ENCODE peak calls at places on chromosomes 2 and 18, in six cellular contexts. X, J, Q, Z, V and G are unnamed samples.

GRCh38 chr2:33240178-33240577 is 236.3 kb upstream of the RASGRP3 start:
- DNase-seq in Q (no peak), X (no peak), V (no peak), Z (peak; percentile 75), J (no peak), G (no peak)

GRCh38 chr18:415047-415446 is 85.5 kb downstream of the COLEC12 start:
- DNase-seq in V (no peak), X (no peak), Q (no peak), Z (no peak), J (no peak), G (no peak)

GRCh38 chr18:59814872-59815271 is 84.9 kb upstream of the PMAIP1 start:
- DNase-seq in V (no peak), Z (no peak), Q (no peak), J (no peak), X (peak; percentile 67), G (no peak)

GRCh38 chr2:10382313-10383061 is 65.6 kb downstream of the ODC1 start:
- DNase-seq in J (no peak), Z (peak; percentile 64), V (no peak), Q (no peak), X (no peak), G (no peak)

GRCh38 chr2:217849154-217849553 is 153.6 kb downstream of the TNS1 start:
- DNase-seq in V (no peak), Q (no peak), Z (no peak), X (no peak), J (no peak), G (no peak)

GRCh38 chr2:96554293-96555145 is 18.0 kb downstream of the ARID5A start:
- DNase-seq in Q (no peak), Z (peak; percentile 64), V (peak; percentile 88), X (no peak), J (peak; percentile 71), G (peak; percentile 76)

GRCh38 chr2:35365859-35366258 is 989.7 kb upstream of the CRIM1 start:
- DNase-seq in Z (no peak), V (no peak), Q (no peak), J (no peak), X (no peak), G (no peak)

GRCh38 chr2:237625777-237626176 is 1.6 kb upstream of the LRRFIP1 start:
- DNase-seq in Q (no peak), J (no peak), V (no peak), Z (no peak), X (no peak), G (no peak)

GRCh38 chr2:101188683-101189405 is 37.7 kb upstream of the TBC1D8 start:
- DNase-seq in Z (peak; percentile 65), X (peak; percentile 56), Q (peak; percentile 45), V (no peak), J (no peak), G (no peak)

GRCh38 chr2:224466315-224466714 is 64.4 kb upstream of the FAM124B start:
- DNase-seq in X (no peak), Q (no peak), J (no peak), Z (peak; percentile 12), V (no peak), G (no peak)

GRCh38 chr18:61851940-61852451 is 40.8 kb downstream of the RNF152 start:
- DNase-seq in Q (no peak), J (no peak), Z (no peak), V (no peak), X (peak; percentile 58), G (no peak)

GRCh38 chr2:229133155-229133772 is 137.8 kb downstream of the PID1 start:
- DNase-seq in J (no peak), Z (peak; percentile 68), Q (peak; percentile 29), X (no peak), V (no peak), G (no peak)

GRCh38 chr2:18959952-18960717 is 370.8 kb upstream of the NT5C1B start:
- DNase-seq in Z (no peak), J (no peak), X (no peak), V (no peak), Q (no peak), G (no peak)

GRCh38 chr2:112795720-112796119 is 11.4 kb upstream of the IL1A start:
- DNase-seq in V (no peak), Q (no peak), J (no peak), X (no peak), Z (peak; percentile 80), G (no peak)

GRCh38 chr18:54251606-54252400 is 17.5 kb upstream of the POLI start:
- DNase-seq in J (no peak), V (no peak), Z (no peak), Q (no peak), X (no peak), G (no peak)

GRCh38 chr18:47710451-47710850 is 220.0 kb downstream of the SMAD2 start:
- DNase-seq in Q (no peak), V (no peak), Z (no peak), X (no peak), J (no peak), G (no peak)

GRCh38 chr2:235162544-235163197 is 210.9 kb downstream of the SH3BP4 start:
- DNase-seq in J (no peak), X (no peak), Q (no peak), V (no peak), Z (no peak), G (no peak)

GRCh38 chr18:24683965-24684364 is 223.5 kb downstream of the HRH4 start:
- DNase-seq in Q (peak; percentile 41), Z (peak; percentile 83), J (no peak), V (no peak), X (no peak), G (no peak)

GRCh38 chr18:49055787-49056186 is 105.0 kb upstream of the SMAD7 start:
- DNase-seq in J (peak; percentile 86), Z (no peak), X (peak; percentile 76), Q (no peak), V (peak; percentile 79), G (no peak)

GRCh38 chr2:175729049-175729706 is 272.9 kb downstream of the LNPK start:
- DNase-seq in Z (no peak), Q (no peak), X (no peak), V (no peak), J (no peak), G (no peak)

GRCh38 chr2:205405752-205406151 is 276.5 kb upstream of the NRP2 start:
- DNase-seq in Z (no peak), J (no peak), V (no peak), Q (no peak), X (no peak), G (no peak)

GRCh38 chr2:70569559-70569958 is 15.9 kb upstream of the TGFA start:
- DNase-seq in J (no peak), Q (no peak), V (no peak), X (no peak), Z (no peak), G (no peak)

GRCh38 chr2:70566906-70567305 is 13.3 kb upstream of the TGFA start:
- DNase-seq in J (no peak), X (no peak), Z (peak; percentile 40), Q (no peak), V (no peak), G (no peak)

GRCh38 chr2:70561893-70562292 is 8.3 kb upstream of the TGFA start:
- DNase-seq in V (no peak), X (no peak), Z (no peak), J (no peak), Q (no peak), G (no peak)

GRCh38 chr2:70566464-70566863 is 12.8 kb upstream of the TGFA start:
- DNase-seq in X (no peak), Q (no peak), Z (no peak), J (no peak), V (no peak), G (no peak)

DNA sequence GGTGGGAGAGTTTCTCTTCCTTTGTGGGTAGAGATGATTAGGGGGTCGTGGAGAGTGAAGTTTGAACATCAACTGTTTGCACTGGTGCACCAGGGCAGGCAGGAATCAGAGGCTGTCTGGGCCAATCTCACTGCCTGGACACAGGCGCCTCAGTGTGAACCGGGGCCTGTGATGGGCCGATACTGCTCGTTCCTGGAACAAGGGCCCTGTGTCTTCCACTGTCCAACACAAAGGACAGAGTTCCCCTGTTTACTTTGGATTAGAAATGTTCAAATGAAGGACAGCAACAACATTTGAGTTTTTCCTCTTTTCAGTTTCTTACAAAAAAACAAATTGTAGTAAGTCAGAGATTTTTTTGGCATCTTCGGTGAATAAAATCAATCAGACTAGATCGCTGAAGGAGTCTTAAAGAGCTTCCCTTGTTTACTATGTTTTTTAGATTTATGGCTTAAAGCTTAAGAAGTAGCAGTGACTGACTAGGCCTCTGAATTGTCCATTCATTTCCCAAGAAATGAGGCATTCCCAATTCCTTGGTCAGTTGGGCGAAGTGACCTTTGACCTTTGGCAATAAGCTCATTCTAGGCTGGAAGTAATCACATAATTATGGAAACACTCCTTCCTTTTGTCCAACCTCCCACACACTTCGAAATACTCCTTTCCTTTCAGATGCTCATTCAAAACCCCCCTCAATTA is 11.6 kb upstream of the TGFA start:
- DNase-seq in V (no peak), Q (no peak), X (no peak), Z (no peak), J (no peak), G (peak; percentile 8)
- H3K27ac ChIP-seq in V (no peak overlapping the region), Q (no peak overlapping the region), X (no peak overlapping the region), Z (no peak overlapping the region), J (no peak overlapping the region), G (peak overlapping the region; percentile 99)

GRCh38 chr2:216634317-216635148 is 1.3 kb downstream of the IGFBP2 start:
- DNase-seq in X (no peak), J (no peak), Z (peak; percentile 42), V (no peak), Q (no peak), G (no peak)
- H3K27ac ChIP-seq in X (no peak overlapping the region), J (no peak overlapping the region), Z (peak overlapping the region; percentile 38), V (no peak overlapping the region), Q (no peak overlapping the region), G (no peak overlapping the region)

GRCh38 chr2:216690451-216691209 is 4.7 kb downstream of the IGFBP5 start:
- DNase-seq in Z (no peak), V (no peak), J (peak; percentile 80), Q (no peak), X (no peak), G (no peak)

GRCh38 chr2:216689397-216689796 is 6.0 kb downstream of the IGFBP5 start:
- DNase-seq in X (no peak), V (no peak), Z (no peak), J (no peak), Q (no peak), G (no peak)

GRCh38 chr2:216692636-216693413 is 2.5 kb downstream of the IGFBP5 start:
- DNase-seq in J (peak; percentile 83), Z (peak; percentile 69), X (peak; percentile 58), V (peak; percentile 91), Q (no peak), G (peak; percentile 52)

GRCh38 chr2:216693414-216694100 is 1.8 kb downstream of the IGFBP5 start:
- DNase-seq in Z (no peak), V (no peak), J (no peak), Q (no peak), X (no peak), G (no peak)

GRCh38 chr2:216691210-216691741 is 4.1 kb downstream of the IGFBP5 start:
- DNase-seq in J (peak; percentile 90), Z (peak; percentile 89), V (peak; percentile 92), X (no peak), Q (no peak), G (peak; percentile 72)
- H3K27ac ChIP-seq in J (peak overlapping the region; percentile 94), Z (no peak overlapping the region), V (peak overlapping the region; percentile 54), X (no peak overlapping the region), Q (no peak overlapping the region), G (peak overlapping the region; percentile 66)

DNA sequence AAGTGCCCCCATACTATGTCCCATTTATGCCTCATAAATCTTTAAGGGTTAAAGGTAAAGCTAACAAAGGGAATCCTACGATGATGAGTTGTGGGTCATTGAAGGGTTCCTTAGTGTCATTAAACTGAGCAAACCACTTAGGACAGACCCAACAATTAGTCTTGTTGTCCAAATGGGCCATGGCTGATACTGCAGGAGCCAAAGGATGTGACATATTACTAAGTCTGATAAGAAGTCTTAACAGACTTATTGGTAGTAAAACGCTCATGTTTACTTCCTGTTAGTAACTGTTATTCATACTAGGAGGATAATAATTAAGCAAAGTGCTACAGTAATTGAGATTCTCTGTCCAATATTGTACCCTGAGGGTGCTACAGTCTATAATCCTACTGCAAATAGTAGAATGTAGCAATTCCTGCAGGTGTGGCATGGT is 96.8 kb downstream of the PTPN4 start:
- DNase-seq in X (no peak), V (no peak), Q (no peak), J (no peak), Z (no peak), G (no peak)
- H3K27ac ChIP-seq in X (no peak overlapping the region), V (no peak overlapping the region), Q (no peak overlapping the region), J (no peak overlapping the region), Z (no peak overlapping the region), G (no peak overlapping the region)